ENCODE peak calls at places on chromosomes 13 and 19, in five cellular contexts. U is GM23248, Y is DND-41, V is IMR-90, A is fibroblast of lung. D is an unnamed sample.

GRCh38 chr19:54164369-54165068 is 5.0 kb upstream of the LENG1 start:
- DNase-seq in U (peak; percentile 50), Y (no peak), V (peak; percentile 22), A (peak; percentile 49), D (peak; percentile 25)

GRCh38 chr13:93758575-93758974 is 532.0 kb downstream of the GPC6 start:
- DNase-seq in U (peak; percentile 22), Y (no peak), V (peak; percentile 57), A (peak; percentile 33), D (peak; percentile 29)

GRCh38 chr13:71524245-71525002 is 342.6 kb downstream of the DACH1 start:
- DNase-seq in U (no peak), Y (no peak), V (no peak), A (peak; percentile 54), D (no peak)

GRCh38 chr13:48515732-48516131 is 17.1 kb downstream of the RCBTB2 start:
- DNase-seq in U (no peak), Y (no peak), V (no peak), A (no peak), D (no peak)

GRCh38 chr19:48390188-48391099 is 907 bp downstream of the KDELR1 start:
- DNase-seq in U (peak; percentile 84), Y (peak; percentile 70), V (peak; percentile 49), A (peak; percentile 61), D (peak; percentile 47)

GRCh38 chr19:46320559-46320958 is 23.7 kb downstream of the HIF3A start:
- DNase-seq in U (no peak), Y (no peak), V (no peak), A (no peak), D (no peak)

GRCh38 chr19:44813331-44814131 is 4.6 kb downstream of the BCAM start:
- DNase-seq in U (no peak), Y (no peak), V (no peak), A (no peak), D (no peak)

GRCh38 chr13:95137096-95137495 is 164.2 kb downstream of the ABCC4 start:
- DNase-seq in U (peak; percentile 55), Y (no peak), V (peak; percentile 42), A (no peak), D (no peak)

GRCh38 chr13:24254151-24254810 is 55.1 kb upstream of the C1QTNF9 start:
- DNase-seq in U (no peak), Y (no peak), V (no peak), A (peak; percentile 55), D (no peak)

GRCh38 chr19:1189419-1189818 is 15.4 kb upstream of the SBNO2 start:
- DNase-seq in U (no peak), Y (no peak), V (peak; percentile 35), A (no peak), D (no peak)

GRCh38 chr13:111049791-111050538 is 65.1 kb upstream of the ARHGEF7 start:
- DNase-seq in U (peak; percentile 50), Y (no peak), V (no peak), A (peak; percentile 50), D (no peak)

GRCh38 chr19:4053423-4054324 is 13.0 kb downstream of the ZBTB7A start:
- DNase-seq in U (peak; percentile 2), Y (no peak), V (no peak), A (no peak), D (no peak)

GRCh38 chr13:111897846-111898215 is 169.1 kb upstream of the SOX1 start:
- DNase-seq in U (no peak), Y (no peak), V (no peak), A (no peak), D (no peak)

GRCh38 chr19:45011959-45012358 is 10.7 kb downstream of the RELB start:
- DNase-seq in U (no peak), Y (no peak), V (no peak), A (no peak), D (no peak)

GRCh38 chr13:108003626-108004025 is 211.7 kb downstream of the LIG4 start:
- DNase-seq in U (no peak), Y (no peak), V (no peak), A (no peak), D (no peak)

GRCh38 chr13:99959127-99959529 is 12.4 kb downstream of the ZIC5 start:
- DNase-seq in U (no peak), Y (no peak), V (no peak), A (no peak), D (no peak)

GRCh38 chr19:45528744-45529453 is 21.6 kb downstream of the VASP start:
- DNase-seq in U (no peak), Y (no peak), V (no peak), A (peak; percentile 27), D (no peak)

GRCh38 chr13:93045836-93046235 is 180.8 kb upstream of the GPC6 start:
- DNase-seq in U (peak; percentile 8), Y (no peak), V (peak; percentile 58), A (no peak), D (peak; percentile 53)

GRCh38 chr13:38530492-38530891 is 156.4 kb upstream of the FREM2 start:
- DNase-seq in U (peak; percentile 69), Y (no peak), V (peak; percentile 1), A (peak; percentile 44), D (peak; percentile 6)

GRCh38 chr19:29172302-29172701 is 40.6 kb downstream of the UQCRFS1 start:
- DNase-seq in U (no peak), Y (no peak), V (no peak), A (no peak), D (no peak)

GRCh38 chr13:49754146-49754545 is 38.3 kb downstream of the KPNA3 start:
- DNase-seq in U (no peak), Y (no peak), V (no peak), A (no peak), D (no peak)

GRCh38 chr13:74133657-74134201 is 475 bp downstream of the KLF12 start:
- DNase-seq in U (peak; percentile 93), Y (peak; percentile 95), V (peak; percentile 95), A (peak; percentile 97), D (peak; percentile 95)

GRCh38 chr19:19461306-19461670 is 54.1 kb downstream of the TSSK6 start:
- DNase-seq in U (peak; percentile 55), Y (no peak), V (no peak), A (no peak), D (no peak)

GRCh38 chr13:72960541-72960940 is 98.3 kb upstream of the KLF5 start:
- DNase-seq in U (no peak), Y (no peak), V (no peak), A (no peak), D (no peak)

GRCh38 chr19:3396881-3397265 is 30.5 kb downstream of the NFIC start:
- DNase-seq in U (peak; percentile 51), Y (no peak), V (no peak), A (no peak), D (no peak)

GRCh38 chr13:30257433-30258099 is 49.8 kb downstream of the KATNAL1 start:
- DNase-seq in U (no peak), Y (no peak), V (peak; percentile 9), A (no peak), D (peak; percentile 27)

GRCh38 chr13:66895780-66896179 is 334.4 kb downstream of the PCDH9 start:
- DNase-seq in U (no peak), Y (no peak), V (no peak), A (no peak), D (no peak)

GRCh38 chr13:75294110-75294509 is 187.9 kb downstream of the TBC1D4 start:
- DNase-seq in U (no peak), Y (no peak), V (no peak), A (no peak), D (no peak)
- H3K9ac ChIP-seq in U (no peak overlapping the region), Y (no peak overlapping the region), V (no peak overlapping the region), A (no peak overlapping the region), D (no peak overlapping the region)

GRCh38 chr13:106550570-106551135 is 15.2 kb upstream of the EFNB2 start:
- DNase-seq in U (no peak), Y (no peak), V (no peak), A (no peak), D (no peak)

GRCh38 chr13:106558527-106558926 is 9.4 kb downstream of the ARGLU1 start:
- DNase-seq in U (no peak), Y (no peak), V (no peak), A (no peak), D (no peak)

GRCh38 chr13:106560791-106561190 is 7.1 kb downstream of the ARGLU1 start:
- DNase-seq in U (no peak), Y (no peak), V (no peak), A (no peak), D (no peak)

GRCh38 chr13:106561551-106562170 is 6.3 kb downstream of the ARGLU1 start:
- DNase-seq in U (no peak), Y (no peak), V (peak; percentile 53), A (no peak), D (peak; percentile 59)

GRCh38 chr13:106555631-106556328 is 12.2 kb downstream of the ARGLU1 start:
- DNase-seq in U (peak; percentile 39), Y (no peak), V (peak; percentile 68), A (peak; percentile 64), D (peak; percentile 39)
- H3K36me3 ChIP-seq in U (peaks cover 65% of the 10 kb centered on the region), Y (peaks cover 98% of the 10 kb centered on the region), V (peaks cover 32% of the 10 kb centered on the region), A (peaks cover 5% of the 10 kb centered on the region), D (peaks cover 45% of the 10 kb centered on the region)

GRCh38 chr19:12757544-12758274 is 6.1 kb downstream of the BEST2 start:
- DNase-seq in U (peak; percentile 87), Y (peak; percentile 80), V (peak; percentile 61), A (peak; percentile 70), D (peak; percentile 34)
- H3K4me3 ChIP-seq in U (peak overlapping the region; percentile 65), Y (peak overlapping the region; percentile 39), V (peak overlapping the region; percentile 33), A (peak overlapping the region; percentile 56), D (peak overlapping the region; percentile 42)

DNA sequence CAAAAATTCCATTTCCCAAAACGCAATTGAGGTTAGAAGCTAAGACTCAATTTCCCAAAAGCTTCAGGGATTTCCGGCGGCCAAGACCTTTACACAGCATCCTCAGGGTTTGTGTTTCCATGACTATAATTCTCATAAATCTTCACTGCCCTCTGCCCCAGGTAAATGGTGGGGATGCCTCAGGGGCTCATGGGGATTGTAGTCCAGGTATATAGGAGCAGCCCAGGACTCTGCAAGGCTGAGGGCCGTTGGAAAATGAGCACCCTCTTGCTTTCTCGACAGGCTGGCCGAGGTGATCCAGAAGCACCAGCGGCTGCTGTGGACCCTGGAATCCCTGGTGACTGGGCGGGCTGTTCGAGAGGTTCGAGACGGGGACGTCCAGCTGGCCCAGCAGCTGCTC is 6.4 kb downstream of the ALDH16A1 start:
- DNase-seq in U (no peak), Y (no peak), V (no peak), A (no peak), D (no peak)
- H3K9ac ChIP-seq in U (no peak overlapping the region), Y (no peak overlapping the region), V (no peak overlapping the region), A (no peak overlapping the region), D (no peak overlapping the region)

GRCh38 chr13:40119852-40120251 is 464.4 kb downstream of the COG6 start:
- DNase-seq in U (no peak), Y (no peak), V (no peak), A (no peak), D (no peak)
- H3K36me3 ChIP-seq in U (no peaks in the 10 kb centered on the region), Y (no peaks in the 10 kb centered on the region), V (no peaks in the 10 kb centered on the region), A (no peaks in the 10 kb centered on the region), D (no peaks in the 10 kb centered on the region)

GRCh38 chr13:45995245-45995644 is 57.3 kb downstream of the ZC3H13 start:
- DNase-seq in U (no peak), Y (no peak), V (no peak), A (no peak), D (no peak)

GRCh38 chr13:45989607-45990006 is 62.9 kb downstream of the ZC3H13 start:
- DNase-seq in U (peak; percentile 85), Y (no peak), V (peak; percentile 86), A (peak; percentile 91), D (peak; percentile 59)

GRCh38 chr13:45996631-45997030 is 55.9 kb downstream of the ZC3H13 start:
- DNase-seq in U (no peak), Y (no peak), V (no peak), A (no peak), D (no peak)

GRCh38 chr13:45994752-45995151 is 57.8 kb downstream of the ZC3H13 start:
- DNase-seq in U (no peak), Y (no peak), V (no peak), A (no peak), D (no peak)
- H3K4me3 ChIP-seq in U (no peak overlapping the region), Y (no peak overlapping the region), V (no peak overlapping the region), A (no peak overlapping the region), D (no peak overlapping the region)

GRCh38 chr19:40804783-40805242 is 5.8 kb downstream of the EGLN2 start:
- DNase-seq in U (peak; percentile 24), Y (no peak), V (no peak), A (no peak), D (no peak)
- H3K9ac ChIP-seq in U (no peak overlapping the region), Y (no peak overlapping the region), V (no peak overlapping the region), A (no peak overlapping the region), D (no peak overlapping the region)